ENCODE peak calls at places on chromosomes 3 and 15, in four cellular contexts. E is foreskin fibroblast, H is lung, X is NB4. M is an unnamed sample.

GRCh38 chr3:13049400-13049799 is 23.8 kb downstream of the IQSEC1 start:
- DNase-seq in E (no peak), H (no peak), X (no peak), M (no peak)

GRCh38 chr15:97521894-97522293 is 438.6 kb upstream of the ARRDC4 start:
- DNase-seq in E (no peak), H (no peak), X (peak), M (no peak)

GRCh38 chr15:37079726-37080125 is 20.6 kb downstream of the MEIS2 start:
- DNase-seq in E (no peak), H (no peak), X (no peak), M (no peak)

GRCh38 chr15:49460411-49460941 is 37.4 kb downstream of the FGF7 start:
- DNase-seq in E (no peak), H (no peak), X (no peak), M (no peak)

GRCh38 chr3:57596495-57597239 is 477 bp downstream of the ARF4 start:
- DNase-seq in E (peak), H (peak), X (peak), M (peak)

GRCh38 chr3:94065819-94066218 is 3.0 kb downstream of the NSUN3 start:
- DNase-seq in E (no peak), H (no peak), X (no peak), M (no peak)

GRCh38 chr3:171873561-171873960 is 30.4 kb downstream of the TMEM212 start:
- DNase-seq in E (peak), H (no peak), X (no peak), M (no peak)

GRCh38 chr3:117399311-117400068 is 689.9 kb downstream of the TUSC7 start:
- DNase-seq in E (peak), H (no peak), X (no peak), M (no peak)

GRCh38 chr3:155934215-155934614 is 63.8 kb downstream of the GMPS start:
- DNase-seq in E (no peak), H (no peak), X (no peak), M (no peak)

GRCh38 chr3:126672741-126673140 is 17.8 kb upstream of the TXNRD3 start:
- DNase-seq in E (no peak), H (no peak), X (no peak), M (no peak)

GRCh38 chr3:192816274-192816853 is 89.0 kb upstream of the FGF12 start:
- DNase-seq in E (peak), H (no peak), X (peak), M (no peak)

GRCh38 chr3:174408310-174408709 is 450.8 kb upstream of the NAALADL2 start:
- DNase-seq in E (peak), H (no peak), X (no peak), M (no peak)

GRCh38 chr15:91885714-91886265 is 32.3 kb downstream of the SLCO3A1 start:
- DNase-seq in E (no peak), H (no peak), X (peak), M (no peak)

GRCh38 chr3:43999920-44000319 is 241.8 kb upstream of the TOPAZ1 start:
- DNase-seq in E (no peak), H (no peak), X (no peak), M (no peak)

GRCh38 chr3:13507791-13508339 is 27.8 kb downstream of the HDAC11 start:
- DNase-seq in E (no peak), H (no peak), X (no peak), M (no peak)

GRCh38 chr15:100279849-100280248 is 61.9 kb downstream of the ADAMTS17 start:
- DNase-seq in E (no peak), H (peak), X (no peak), M (no peak)

GRCh38 chr3:29694783-29695182 is 413.9 kb downstream of the RBMS3 start:
- DNase-seq in E (peak), H (peak), X (no peak), M (no peak)

GRCh38 chr3:52231502-52232278 is 6.2 kb upstream of the TLR9 start:
- DNase-seq in E (no peak), H (peak), X (peak), M (peak)

GRCh38 chr15:59306520-59307163 is 66.0 kb downstream of the MYO1E start:
- DNase-seq in E (peak), H (no peak), X (no peak), M (no peak)

GRCh38 chr3:72482589-72483249 is 365.5 kb downstream of the SHQ1 start:
- DNase-seq in E (peak), H (peak), X (peak), M (peak)

GRCh38 chr3:1962531-1963090 is 136.1 kb upstream of the CNTN4 start:
- DNase-seq in E (no peak), H (no peak), X (no peak), M (no peak)

GRCh38 chr15:40941528-40942336 is 11.5 kb upstream of the CHAC1 start:
- DNase-seq in E (peak), H (peak), X (peak), M (peak)

GRCh38 chr3:9249273-9250192 is at the start of gene SRGAP3:
- DNase-seq in E (peak), H (peak), X (peak), M (peak)
- TF ChIP-seq CTCF in E (peak), H (no peak), X (peak), M (no peak)

GRCh38 chr3:62798000-62798399 is 77.2 kb downstream of the CADPS start:
- DNase-seq in E (no peak), H (no peak), X (no peak), M (no peak)

GRCh38 chr3:62805578-62805977 is 69.6 kb downstream of the CADPS start:
- DNase-seq in E (no peak), H (no peak), X (no peak), M (no peak)

GRCh38 chr3:62803276-62803675 is 71.9 kb downstream of the CADPS start:
- DNase-seq in E (no peak), H (no peak), X (no peak), M (no peak)
- TF ChIP-seq CTCF in E (no peak), H (no peak), X (no peak), M (no peak)

GRCh38 chr3:37814547-37814946 is 47.1 kb upstream of the CTDSPL start:
- DNase-seq in E (no peak), H (no peak), X (peak), M (peak)
- TF ChIP-seq CTCF in E (peak), H (no peak), X (no peak), M (no peak)

DNA sequence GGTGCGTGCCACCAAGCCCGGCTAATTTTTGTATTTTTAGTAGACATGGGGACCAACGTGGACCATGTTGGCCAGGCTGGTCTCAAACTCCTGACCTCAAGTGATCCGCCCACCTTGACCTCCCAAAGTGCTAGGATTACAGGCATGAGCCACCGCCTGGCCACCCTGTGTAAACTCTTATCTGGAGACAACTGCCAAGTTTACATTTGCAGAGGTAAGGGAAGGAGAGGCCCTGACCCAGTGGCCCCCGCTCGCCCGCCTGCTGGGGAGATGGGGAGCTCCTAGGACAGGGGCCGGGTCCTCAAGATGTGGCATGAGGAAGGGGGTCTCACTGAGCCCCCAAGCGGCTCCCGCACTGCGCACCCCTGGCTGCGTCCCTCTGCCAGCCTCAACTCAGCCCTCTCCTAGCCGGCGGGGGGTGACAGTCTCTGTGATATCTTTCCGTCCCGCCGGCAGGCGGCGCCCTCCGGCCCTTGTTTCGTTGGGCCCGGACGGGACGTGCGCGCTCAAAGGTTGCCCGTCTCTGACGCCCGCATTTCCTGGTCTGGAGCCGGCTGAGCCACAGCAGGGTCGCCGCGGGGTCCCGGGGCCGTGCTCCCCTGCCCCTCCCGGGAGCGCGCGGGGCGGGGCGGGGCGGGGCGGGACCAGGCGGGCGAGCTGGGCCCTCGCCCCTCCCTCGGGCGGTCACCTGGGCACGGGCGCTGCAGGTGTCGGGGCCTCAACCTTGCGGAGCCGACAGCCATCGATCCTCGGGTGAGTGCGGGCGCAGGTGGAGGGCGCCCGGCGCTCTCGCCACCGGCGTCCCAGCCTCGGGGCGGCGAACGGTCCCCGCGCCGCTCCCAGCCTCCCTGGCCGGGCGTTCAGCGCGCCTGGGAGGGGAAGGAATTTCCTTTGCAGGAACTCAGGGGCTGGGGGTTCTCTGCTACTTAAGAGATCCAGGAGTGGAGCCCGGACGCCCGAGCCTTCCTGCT is at the start of gene GPR160:
- DNase-seq in E (no peak), H (peak), X (peak), M (peak)
- TF ChIP-seq CTCF in E (peak), H (peak), X (peak), M (peak)